ENCODE peak calls at places on chromosomes 12 and 14, in four cellular contexts. G, V, S and O are unnamed samples.
A peak's percentile ranks its signal among the peaks of the same experiment; 100 is the strongest.

GRCh38 chr12:43113153-43113552 is 438.9 kb downstream of the ADAMTS20 start:
- DNase-seq in V (no peak), G (no peak), S (peak; percentile 34), O (no peak)

GRCh38 chr12:41468756-41469155 is 280.6 kb downstream of the PDZRN4 start:
- DNase-seq in S (no peak), V (no peak), G (no peak), O (no peak)

GRCh38 chr14:68703093-68703492 is 89.8 kb downstream of the ZFP36L1 start:
- DNase-seq in G (no peak), S (no peak), V (no peak), O (no peak)

GRCh38 chr12:120316798-120317257 is 10.8 kb downstream of the PLA2G1B start:
- DNase-seq in V (no peak), G (no peak), S (no peak), O (peak; percentile 50)

GRCh38 chr12:26919216-26919555 is 18.6 kb downstream of the INTS13 start:
- DNase-seq in G (no peak), V (no peak), S (no peak), O (no peak)

GRCh38 chr12:40566246-40566645 is 126.0 kb upstream of the CNTN1 start:
- DNase-seq in G (no peak), S (no peak), V (no peak), O (no peak)

GRCh38 chr14:67571275-67571990 is 28.6 kb downstream of the PIGH start:
- DNase-seq in V (peak; percentile 76), S (peak; percentile 73), G (no peak), O (no peak)

GRCh38 chr12:97275261-97276197 is 187.1 kb upstream of the RMST start:
- DNase-seq in G (peak; percentile 91), V (no peak), S (no peak), O (peak; percentile 76)

GRCh38 chr14:97273540-97273939 is 476.4 kb downstream of the VRK1 start:
- DNase-seq in G (no peak), S (no peak), V (no peak), O (no peak)

GRCh38 chr12:132812631-132813305 is 15.9 kb downstream of the GOLGA3 start:
- DNase-seq in S (no peak), V (no peak), G (no peak), O (no peak)

GRCh38 chr12:53214687-53215455 is 7.8 kb upstream of the ITGB7 start:
- DNase-seq in V (peak; percentile 39), G (no peak), S (no peak), O (peak; percentile 80)

GRCh38 chr12:10214131-10214876 is 1.6 kb downstream of the GABARAPL1 start:
- DNase-seq in G (no peak), V (no peak), S (no peak), O (no peak)

GRCh38 chr14:98243332-98243731 is 1028.7 kb downstream of the BCL11B start:
- DNase-seq in S (no peak), G (no peak), V (no peak), O (no peak)

GRCh38 chr12:76621582-76622024 is 62.0 kb upstream of the OSBPL8 start:
- DNase-seq in S (peak; percentile 63), G (peak; percentile 93), V (peak; percentile 55), O (no peak)

GRCh38 chr14:52951730-52952481 is 1.1 kb upstream of the FERMT2 start:
- DNase-seq in V (no peak), S (peak; percentile 70), G (peak; percentile 91), O (no peak)

GRCh38 chr12:13937735-13938134 is 43.7 kb downstream of the GRIN2B start:
- DNase-seq in S (no peak), V (no peak), G (no peak), O (no peak)

GRCh38 chr12:28710882-28711281 is 438.2 kb upstream of the FAR2 start:
- DNase-seq in V (no peak), G (no peak), S (no peak), O (no peak)

GRCh38 chr12:58889557-58889956 is 30.7 kb downstream of the LRIG3 start:
- DNase-seq in G (no peak), S (no peak), V (no peak), O (no peak)

GRCh38 chr12:63056649-63057048 is 94.4 kb downstream of the AVPR1A start:
- DNase-seq in S (no peak), V (no peak), G (no peak), O (no peak)

GRCh38 chr14:75188520-75189267 is 12.3 kb upstream of the TMED10 start:
- DNase-seq in G (no peak), S (no peak), V (no peak), O (no peak)

GRCh38 chr12:104201238-104202001 is 14.2 kb upstream of the TXNRD1 start:
- DNase-seq in S (peak; percentile 37), G (no peak), V (no peak), O (no peak)

GRCh38 chr12:33440477-33440876 is 858 bp upstream of the SYT10 start:
- DNase-seq in S (no peak), V (no peak), G (no peak), O (no peak)

GRCh38 chr12:33438025-33438772 is 1.4 kb downstream of the SYT10 start:
- DNase-seq in V (no peak), S (no peak), G (no peak), O (no peak)

GRCh38 chr12:33437598-33437997 is 2.0 kb downstream of the SYT10 start:
- DNase-seq in V (no peak), S (no peak), G (no peak), O (no peak)

GRCh38 chr12:33439587-33440011 is at the start of gene SYT10:
- DNase-seq in G (no peak), S (peak; percentile 12), V (no peak), O (peak; percentile 54)

DNA sequence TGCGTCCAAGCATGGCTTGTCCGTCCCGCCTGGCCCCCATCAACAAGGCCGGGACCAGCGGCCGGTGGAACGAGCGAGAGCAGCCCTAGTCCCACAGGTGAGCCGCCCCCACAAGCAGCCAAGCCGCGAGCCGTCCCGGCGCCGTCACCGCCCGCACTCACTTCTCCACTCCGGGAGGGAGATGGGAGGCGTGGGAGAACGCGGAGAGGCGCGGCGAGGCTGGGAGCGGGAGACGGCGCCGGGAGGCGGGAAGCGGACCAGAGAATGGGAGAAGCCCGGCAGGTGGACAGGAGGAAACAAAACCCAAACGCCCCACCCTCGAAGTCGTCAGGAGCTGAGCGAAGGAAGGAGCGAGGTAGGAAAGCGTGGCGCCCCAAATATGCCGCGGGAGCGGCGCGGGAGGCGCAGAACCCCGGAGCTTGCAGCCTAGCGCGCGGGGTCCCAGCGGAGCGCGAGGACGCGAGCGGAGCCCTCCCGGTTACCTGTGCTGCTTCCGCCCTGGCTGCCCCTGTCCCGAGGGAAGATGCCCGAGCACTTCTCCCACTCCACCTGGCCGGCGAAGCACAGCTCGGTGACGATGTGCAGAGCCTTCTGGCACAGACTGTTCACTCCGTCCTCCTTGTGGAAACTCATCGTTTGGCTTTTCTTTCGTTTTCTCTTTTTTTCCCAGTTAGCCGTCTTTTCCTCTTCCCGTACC is 581 bp downstream of the SYT10 start:
- DNase-seq in V (no peak), G (no peak), S (no peak), O (peak; percentile 72)
- H3K4me3 ChIP-seq in V (no peak overlapping the region), G (peak overlapping the region; percentile 61), S (peak overlapping the region; percentile 41), O (peak overlapping the region; percentile 74)

GRCh38 chr14:65282909-65283253 is 129.6 kb upstream of the FUT8 start:
- DNase-seq in V (no peak), G (no peak), S (no peak), O (no peak)

GRCh38 chr14:65279958-65280357 is 132.6 kb upstream of the FUT8 start:
- DNase-seq in S (no peak), V (no peak), G (no peak), O (no peak)

GRCh38 chr14:65280653-65281052 is 131.9 kb upstream of the FUT8 start:
- DNase-seq in V (no peak), G (no peak), S (no peak), O (no peak)

GRCh38 chr14:65279510-65279909 is 133.0 kb upstream of the FUT8 start:
- DNase-seq in V (no peak), G (no peak), S (no peak), O (no peak)

DNA sequence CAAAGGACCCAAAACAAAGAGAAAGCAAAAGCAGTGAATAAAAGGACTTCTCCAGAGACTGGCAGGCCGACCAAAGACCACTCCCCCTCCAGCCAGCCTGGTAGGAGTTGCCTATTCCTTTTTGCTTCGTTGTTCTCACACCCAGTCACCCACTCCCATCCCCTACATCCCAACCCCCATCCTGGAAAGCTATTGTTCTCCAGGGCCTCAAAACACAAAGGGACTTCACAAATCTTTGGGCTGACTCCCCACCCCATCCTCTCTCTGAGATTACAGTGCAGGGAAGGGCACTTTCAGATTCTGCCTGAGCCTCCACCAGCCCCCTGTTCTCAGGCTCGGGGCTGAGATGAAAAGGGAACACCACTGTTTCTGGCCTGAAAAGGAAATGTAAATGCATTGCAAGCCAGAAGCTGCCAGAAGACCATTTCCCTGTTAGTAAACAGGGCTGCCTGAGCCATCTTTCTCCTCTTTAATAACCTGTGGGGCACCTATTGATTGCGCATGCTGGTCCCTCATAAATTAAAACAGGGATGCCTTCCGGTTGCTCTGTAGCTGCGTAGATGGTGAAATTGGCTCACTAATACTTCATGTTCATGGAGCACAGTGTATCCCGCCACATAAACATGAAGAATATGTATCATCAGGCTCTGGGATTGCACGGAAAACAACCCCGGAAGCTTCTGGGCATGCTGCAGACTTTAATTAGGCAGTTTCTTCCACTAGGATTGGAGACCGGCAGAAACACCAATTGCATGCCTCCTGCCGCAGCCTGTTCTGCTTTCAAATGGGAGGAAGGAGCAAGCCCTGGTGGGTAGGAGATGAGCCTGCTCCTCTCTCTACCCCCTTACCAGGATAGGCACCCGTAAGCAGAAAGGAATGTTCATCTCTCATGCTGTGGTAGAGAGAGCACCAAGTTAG is 130.3 kb upstream of the FUT8 start:
- DNase-seq in S (no peak), V (no peak), G (no peak), O (no peak)
- H3K4me3 ChIP-seq in S (no peak overlapping the region), V (no peak overlapping the region), G (peak overlapping the region; percentile 36), O (no peak overlapping the region)

GRCh38 chr14:36066636-36067035 is 109.9 kb downstream of the PTCSC3 start:
- DNase-seq in S (no peak), V (no peak), G (no peak), O (no peak)
- H3K4me3 ChIP-seq in S (no peak overlapping the region), V (no peak overlapping the region), G (no peak overlapping the region), O (no peak overlapping the region)

GRCh38 chr14:35285991-35286564 is 6.1 kb upstream of the PSMA6 start:
- DNase-seq in V (no peak), S (no peak), G (no peak), O (no peak)

GRCh38 chr14:35289623-35290022 is 2.6 kb upstream of the PSMA6 start:
- DNase-seq in V (no peak), S (no peak), G (no peak), O (no peak)

GRCh38 chr14:35287481-35288013 is 4.6 kb upstream of the PSMA6 start:
- DNase-seq in G (no peak), S (no peak), V (no peak), O (no peak)

GRCh38 chr14:35286707-35287106 is 5.5 kb upstream of the PSMA6 start:
- DNase-seq in V (no peak), G (no peak), S (no peak), O (no peak)

DNA sequence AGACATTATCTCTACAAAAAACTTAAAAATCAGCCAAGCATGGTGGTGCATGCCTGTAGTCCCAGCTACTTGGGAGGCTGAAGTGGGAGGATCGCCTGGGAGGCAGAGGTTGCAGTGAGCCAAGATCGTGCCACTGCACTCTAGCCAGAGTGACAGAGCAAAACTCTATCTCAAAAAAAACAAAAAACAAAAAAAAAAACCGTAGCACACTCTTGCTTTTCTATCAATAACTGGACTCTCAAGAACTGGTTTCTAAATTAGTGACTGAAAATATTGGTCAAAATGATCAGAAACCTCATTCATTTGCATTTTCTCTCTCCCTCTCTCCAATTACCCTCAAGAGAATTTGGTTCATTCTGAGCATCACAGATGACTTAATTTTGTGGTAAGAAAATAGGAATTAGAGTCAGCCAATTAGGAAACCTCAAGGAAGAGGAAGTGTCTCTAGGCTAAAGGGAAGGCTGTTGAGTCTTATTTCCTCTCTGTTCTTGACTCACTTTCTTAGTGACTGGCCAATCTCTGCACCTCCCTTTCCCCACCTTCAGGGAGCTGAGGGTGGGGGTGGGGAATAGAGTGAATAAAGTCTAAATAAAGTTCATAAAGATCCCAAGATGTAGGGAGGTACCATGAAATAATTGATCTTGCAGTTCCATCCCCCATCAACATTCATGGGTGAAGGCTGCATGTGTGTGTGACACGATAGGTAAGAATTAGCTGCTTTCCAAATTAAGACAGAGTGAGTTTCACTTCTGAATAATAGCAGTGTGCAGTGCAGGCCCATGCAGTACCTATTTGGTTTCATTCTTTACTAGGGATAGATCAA is 6.8 kb upstream of the PSMA6 start:
- DNase-seq in S (no peak), V (no peak), G (no peak), O (no peak)
- H3K4me3 ChIP-seq in S (no peak overlapping the region), V (no peak overlapping the region), G (no peak overlapping the region), O (no peak overlapping the region)